ENCODE peak calls at places on chromosomes 16 and 17, in four cellular contexts. V, P, C and R are unnamed samples.

GRCh38 chr17:4777969-4778760 is 6.5 kb downstream of the TM4SF5 start:
- DNase-seq in V (no peak), P (no peak), C (no peak), R (no peak)

GRCh38 chr16:24844101-24845030 is 1.4 kb upstream of the SLC5A11 start:
- DNase-seq in V (no peak), P (no peak), C (no peak), R (no peak)

GRCh38 chr17:45823598-45823997 is 21.1 kb upstream of the SPPL2C start:
- DNase-seq in V (no peak), P (no peak), C (peak; percentile 66), R (no peak)

GRCh38 chr16:54359086-54359485 is 72.5 kb upstream of the IRX3 start:
- DNase-seq in V (no peak), P (no peak), C (no peak), R (no peak)

GRCh38 chr17:67491009-67491677 is 114.1 kb downstream of the PITPNC1 start:
- DNase-seq in V (no peak), P (no peak), C (no peak), R (no peak)

GRCh38 chr17:36527851-36528250 is 6.8 kb downstream of the MYO19 start:
- DNase-seq in V (no peak), P (no peak), C (no peak), R (no peak)

GRCh38 chr16:22638393-22639206 is 127.9 kb downstream of the NPIPB5 start:
- DNase-seq in V (no peak), P (no peak), C (no peak), R (no peak)

GRCh38 chr17:80559688-80560290 is 15.2 kb downstream of the RPTOR start:
- DNase-seq in V (no peak), P (no peak), C (no peak), R (no peak)

GRCh38 chr17:57914274-57915147 is 40.7 kb downstream of the CUEDC1 start:
- DNase-seq in V (no peak), P (no peak), C (no peak), R (no peak)

GRCh38 chr16:2035431-2036199 is 8.9 kb downstream of the NHERF2 start:
- DNase-seq in V (no peak), P (peak; percentile 17), C (no peak), R (no peak)

GRCh38 chr17:58215685-58216084 is 3.4 kb downstream of the MKS1 start:
- DNase-seq in V (no peak), P (no peak), C (no peak), R (no peak)

GRCh38 chr16:19605701-19606100 is 50.2 kb downstream of the VPS35L start:
- DNase-seq in V (no peak), P (no peak), C (no peak), R (no peak)